ENCODE peak calls at places on chromosomes 2 and 18, in four cellular contexts. One of them, this sample, is unnamed.

GRCh38 chr2:231199219-231199618 is 788 bp downstream of the ARMC9 start:
- DNase-seq in A549: no peak
- DNase-seq in Peyer's patch: no peak
- DNase-seq in transverse colon: no peak
- DNase-seq in this sample: no peak

GRCh38 chr18:74108460-74108859 is 39.2 kb downstream of the FBXO15 start:
- DNase-seq in A549: no peak
- DNase-seq in Peyer's patch: no peak
- DNase-seq in transverse colon: no peak
- DNase-seq in this sample: no peak

GRCh38 chr2:12856934-12857660 is 140.4 kb downstream of the TRIB2 start:
- DNase-seq in A549: no peak
- DNase-seq in Peyer's patch: no peak
- DNase-seq in transverse colon: no peak
- DNase-seq in this sample: peak

GRCh38 chr2:112724611-112725525 is 4.0 kb downstream of the NT5DC4 start:
- DNase-seq in A549: peak
- DNase-seq in Peyer's patch: no peak
- DNase-seq in transverse colon: no peak
- DNase-seq in this sample: no peak

GRCh38 chr2:220279372-220279771 is 651.9 kb downstream of the SLC4A3 start:
- DNase-seq in A549: peak
- DNase-seq in Peyer's patch: no peak
- DNase-seq in transverse colon: no peak
- DNase-seq in this sample: no peak

GRCh38 chr2:72973566-72974435 is 56.5 kb downstream of the EMX1 start:
- DNase-seq in A549: peak
- DNase-seq in Peyer's patch: peak
- DNase-seq in transverse colon: peak
- DNase-seq in this sample: peak

GRCh38 chr2:221562226-221562625 is 9.9 kb downstream of the EPHA4 start:
- DNase-seq in A549: no peak
- DNase-seq in Peyer's patch: no peak
- DNase-seq in transverse colon: no peak
- DNase-seq in this sample: no peak

GRCh38 chr18:31176531-31176930 is 13.9 kb upstream of the DSC1 start:
- DNase-seq in A549: peak
- DNase-seq in Peyer's patch: no peak
- DNase-seq in transverse colon: no peak
- DNase-seq in this sample: no peak

GRCh38 chr2:152054593-152054992 is 44.3 kb downstream of the CACNB4 start:
- DNase-seq in A549: no peak
- DNase-seq in Peyer's patch: no peak
- DNase-seq in transverse colon: no peak
- DNase-seq in this sample: no peak

GRCh38 chr2:192004188-192004963 is 157.5 kb upstream of the CAVIN2 start:
- DNase-seq in A549: no peak
- DNase-seq in Peyer's patch: no peak
- DNase-seq in transverse colon: no peak
- DNase-seq in this sample: no peak

GRCh38 chr2:96802281-96802595 is 13.8 kb upstream of the CNNM3 start:
- DNase-seq in A549: no peak
- DNase-seq in Peyer's patch: peak
- DNase-seq in transverse colon: no peak
- DNase-seq in this sample: no peak

GRCh38 chr2:173053043-173053699 is 22.5 kb upstream of the MAP3K20 start:
- DNase-seq in A549: no peak
- DNase-seq in Peyer's patch: no peak
- DNase-seq in transverse colon: no peak
- DNase-seq in this sample: no peak

GRCh38 chr18:45617284-45617683 is 2.0 kb downstream of the SLC14A2 start:
- DNase-seq in A549: peak
- DNase-seq in Peyer's patch: peak
- DNase-seq in transverse colon: peak
- DNase-seq in this sample: peak

GRCh38 chr2:26314243-26314642 is 31.7 kb upstream of the SELENOI start:
- DNase-seq in A549: no peak
- DNase-seq in Peyer's patch: no peak
- DNase-seq in transverse colon: no peak
- DNase-seq in this sample: no peak

GRCh38 chr2:61460168-61460567 is 10.7 kb downstream of the USP34 start:
- DNase-seq in A549: peak
- DNase-seq in Peyer's patch: no peak
- DNase-seq in transverse colon: no peak
- DNase-seq in this sample: peak

GRCh38 chr2:120874401-120874821 is 138.7 kb downstream of the GLI2 start:
- DNase-seq in A549: no peak
- DNase-seq in Peyer's patch: no peak
- DNase-seq in transverse colon: no peak
- DNase-seq in this sample: no peak

GRCh38 chr2:234694244-234695013 is 197.5 kb upstream of the ARL4C start:
- DNase-seq in A549: no peak
- DNase-seq in Peyer's patch: no peak
- DNase-seq in transverse colon: no peak
- DNase-seq in this sample: no peak

GRCh38 chr2:228649447-228649846 is 468.0 kb upstream of the SPHKAP start:
- DNase-seq in A549: no peak
- DNase-seq in Peyer's patch: no peak
- DNase-seq in transverse colon: no peak
- DNase-seq in this sample: no peak

GRCh38 chr2:239800785-239801184 is 224.4 kb downstream of the NDUFA10 start:
- DNase-seq in A549: no peak
- DNase-seq in Peyer's patch: peak
- DNase-seq in transverse colon: no peak
- DNase-seq in this sample: no peak

GRCh38 chr2:189147989-189148388 is 31.6 kb downstream of the COL5A2 start:
- DNase-seq in A549: no peak
- DNase-seq in Peyer's patch: no peak
- DNase-seq in transverse colon: no peak
- DNase-seq in this sample: no peak

GRCh38 chr18:30359521-30359920 is 683.0 kb downstream of the DSC3 start:
- DNase-seq in A549: no peak
- DNase-seq in Peyer's patch: no peak
- DNase-seq in transverse colon: no peak
- DNase-seq in this sample: no peak

GRCh38 chr2:64327510-64328414 is 126.2 kb upstream of the LGALSL start:
- DNase-seq in A549: peak
- DNase-seq in Peyer's patch: peak
- DNase-seq in transverse colon: peak
- DNase-seq in this sample: no peak

GRCh38 chr2:113185643-113186315 is 12.0 kb downstream of the PSD4 start:
- DNase-seq in A549: no peak
- DNase-seq in Peyer's patch: no peak
- DNase-seq in transverse colon: no peak
- DNase-seq in this sample: no peak

GRCh38 chr2:120733238-120733942 is 2.3 kb upstream of the GLI2 start:
- DNase-seq in A549: no peak
- DNase-seq in Peyer's patch: peak
- DNase-seq in transverse colon: no peak
- DNase-seq in this sample: no peak

GRCh38 chr2:12050381-12050780 is 303.9 kb downstream of the LPIN1 start:
- DNase-seq in A549: peak
- DNase-seq in Peyer's patch: no peak
- DNase-seq in transverse colon: no peak
- DNase-seq in this sample: peak

GRCh38 chr2:212024040-212024439 is 514.6 kb downstream of the ERBB4 start:
- DNase-seq in A549: no peak
- DNase-seq in Peyer's patch: no peak
- DNase-seq in transverse colon: no peak
- DNase-seq in this sample: no peak

GRCh38 chr2:210002158-210003157 is at the start of gene RPE:
- DNase-seq in A549: peak
- DNase-seq in Peyer's patch: peak
- DNase-seq in transverse colon: peak
- DNase-seq in this sample: peak

GRCh38 chr2:210004893-210005292 is 2.5 kb downstream of the RPE start:
- DNase-seq in A549: no peak
- DNase-seq in Peyer's patch: no peak
- DNase-seq in transverse colon: no peak
- DNase-seq in this sample: no peak

GRCh38 chr2:210007895-210008294 is 5.5 kb downstream of the RPE start:
- DNase-seq in A549: no peak
- DNase-seq in Peyer's patch: no peak
- DNase-seq in transverse colon: no peak
- DNase-seq in this sample: no peak

GRCh38 chr2:210000464-210001324 is 1.7 kb upstream of the RPE start:
- DNase-seq in A549: no peak
- DNase-seq in Peyer's patch: no peak
- DNase-seq in transverse colon: no peak
- DNase-seq in this sample: no peak

GRCh38 chr2:210003394-210003793 is 956 bp downstream of the RPE start:
- DNase-seq in A549: no peak
- DNase-seq in Peyer's patch: no peak
- DNase-seq in transverse colon: no peak
- DNase-seq in this sample: no peak
- H3K4me3 ChIP-seq in A549: peak
- H3K4me3 ChIP-seq in Peyer's patch: peak
- H3K4me3 ChIP-seq in transverse colon: peak
- H3K4me3 ChIP-seq in this sample: peak

GRCh38 chr2:21042958-21043743 is 722 bp downstream of the APOB start:
- DNase-seq in A549: peak
- DNase-seq in Peyer's patch: peak
- DNase-seq in transverse colon: peak
- DNase-seq in this sample: no peak
- TF ChIP-seq CTCF in A549: peak
- TF ChIP-seq CTCF in Peyer's patch: peak
- TF ChIP-seq CTCF in transverse colon: peak
- TF ChIP-seq CTCF in this sample: peak

DNA sequence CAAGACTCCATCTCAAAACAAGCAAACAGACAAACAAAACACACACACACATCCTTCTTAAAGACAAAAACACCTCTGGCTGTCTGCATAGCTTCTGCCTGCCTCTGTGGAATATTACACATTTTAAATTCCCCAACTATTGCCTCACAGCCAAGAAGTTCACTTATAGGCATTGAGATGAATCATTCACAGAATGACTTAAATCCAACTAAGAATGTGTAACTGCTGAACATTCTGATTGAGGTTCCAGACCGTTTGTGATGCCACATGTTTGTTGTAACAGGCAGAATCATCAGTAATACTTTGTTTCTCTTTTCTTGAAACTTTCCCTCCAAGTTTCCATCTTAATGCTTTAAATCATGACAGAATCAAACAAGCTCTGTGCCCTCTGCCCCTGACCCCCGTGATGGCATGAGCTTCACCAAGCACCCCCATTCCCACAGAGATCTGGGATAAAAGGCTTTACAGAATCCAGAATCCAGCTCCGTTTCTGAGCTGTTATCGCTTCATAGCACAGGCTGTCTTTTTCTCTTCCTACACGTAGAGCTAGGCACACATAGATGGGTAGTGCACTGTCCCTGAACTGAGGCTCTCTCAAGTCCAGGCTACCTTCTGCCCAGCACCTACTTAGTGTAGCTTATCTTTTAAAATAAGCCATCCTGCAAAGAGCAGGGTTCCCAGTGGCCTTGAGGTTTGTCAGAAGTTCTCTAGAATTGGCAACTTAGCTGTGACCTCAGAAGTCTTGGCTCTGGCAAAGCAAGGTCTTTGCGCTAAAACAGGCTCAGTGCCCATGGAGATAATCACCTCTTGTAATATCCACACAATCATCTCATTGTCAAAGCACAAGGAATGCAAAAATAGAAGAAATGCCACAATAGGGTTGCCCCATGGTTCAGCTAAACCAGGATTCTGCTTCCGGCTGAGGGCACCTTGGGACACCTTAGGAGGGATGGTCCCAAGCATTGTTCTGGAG is 32.9 kb downstream of the EPAS1 start:
- DNase-seq in A549: peak
- DNase-seq in Peyer's patch: no peak
- DNase-seq in transverse colon: no peak
- DNase-seq in this sample: no peak
- H3K4me3 ChIP-seq in A549: peak
- H3K4me3 ChIP-seq in Peyer's patch: no peak
- H3K4me3 ChIP-seq in transverse colon: no peak
- H3K4me3 ChIP-seq in this sample: no peak

GRCh38 chr2:74142340-74142739 is 5.4 kb downstream of the BOLA3 start:
- DNase-seq in A549: peak
- DNase-seq in Peyer's patch: no peak
- DNase-seq in transverse colon: no peak
- DNase-seq in this sample: peak
- TF ChIP-seq CTCF in A549: no peak
- TF ChIP-seq CTCF in Peyer's patch: no peak
- TF ChIP-seq CTCF in transverse colon: no peak
- TF ChIP-seq CTCF in this sample: peak

GRCh38 chr18:35242426-35242825 is 1.6 kb downstream of the ZNF397 start:
- DNase-seq in A549: no peak
- DNase-seq in Peyer's patch: no peak
- DNase-seq in transverse colon: no peak
- DNase-seq in this sample: no peak
- H3K4me3 ChIP-seq in A549: no peak
- H3K4me3 ChIP-seq in Peyer's patch: no peak
- H3K4me3 ChIP-seq in transverse colon: no peak
- H3K4me3 ChIP-seq in this sample: no peak